ENCODE peak calls at places on chromosomes 13 and 19, in five cellular contexts. One of them, this sample, is unnamed. For H3K9me3, the result is how much of the 10 kb centered on the place peaks cover.

GRCh38 chr19:32396046-32396652 is 9.4 kb upstream of the DPY19L3 start:
- DNase-seq in suprapubic skin: no peak
- DNase-seq in testis: no peak
- DNase-seq in ascending aorta: no peak
- DNase-seq in colonic mucosa: no peak
- DNase-seq in this sample: no peak

GRCh38 chr13:68272652-68273051 is 1042.5 kb upstream of the PCDH9 start:
- DNase-seq in ascending aorta: no peak
- DNase-seq in colonic mucosa: no peak
- DNase-seq in testis: no peak
- DNase-seq in suprapubic skin: no peak
- DNase-seq in this sample: no peak

GRCh38 chr19:41264581-41265375 is 606 bp downstream of the HNRNPUL1 start:
- DNase-seq in ascending aorta: peak
- DNase-seq in colonic mucosa: peak
- DNase-seq in testis: peak
- DNase-seq in suprapubic skin: peak
- DNase-seq in this sample: no peak

GRCh38 chr13:113862766-113863510 is 938 bp downstream of the GAS6 start:
- DNase-seq in colonic mucosa: peak
- DNase-seq in ascending aorta: no peak
- DNase-seq in suprapubic skin: peak
- DNase-seq in testis: peak
- DNase-seq in this sample: peak

GRCh38 chr13:111857336-111857735 is 209.6 kb upstream of the SOX1 start:
- DNase-seq in suprapubic skin: no peak
- DNase-seq in colonic mucosa: no peak
- DNase-seq in testis: no peak
- DNase-seq in ascending aorta: no peak
- DNase-seq in this sample: no peak

GRCh38 chr19:18666784-18667183 is 16.7 kb upstream of the CRTC1 start:
- DNase-seq in suprapubic skin: no peak
- DNase-seq in ascending aorta: no peak
- DNase-seq in testis: no peak
- DNase-seq in colonic mucosa: no peak
- DNase-seq in this sample: no peak

GRCh38 chr13:28297341-28297740 is 159.0 kb downstream of the PAN3 start:
- DNase-seq in testis: no peak
- DNase-seq in ascending aorta: no peak
- DNase-seq in suprapubic skin: no peak
- DNase-seq in colonic mucosa: no peak
- DNase-seq in this sample: no peak

GRCh38 chr19:4877753-4878490 is 10.5 kb upstream of the PLIN3 start:
- DNase-seq in ascending aorta: peak
- DNase-seq in testis: no peak
- DNase-seq in colonic mucosa: no peak
- DNase-seq in suprapubic skin: no peak
- DNase-seq in this sample: no peak

GRCh38 chr19:47239610-47240296 is 8.8 kb upstream of the BBC3 start:
- DNase-seq in colonic mucosa: no peak
- DNase-seq in ascending aorta: peak
- DNase-seq in suprapubic skin: no peak
- DNase-seq in testis: peak
- DNase-seq in this sample: no peak

GRCh38 chr13:24083722-24084421 is 76.6 kb upstream of the SPATA13 start:
- DNase-seq in ascending aorta: no peak
- DNase-seq in colonic mucosa: no peak
- DNase-seq in suprapubic skin: no peak
- DNase-seq in testis: peak
- DNase-seq in this sample: no peak

GRCh38 chr19:30799854-30800755 is 427.9 kb downstream of the ZNF536 start:
- DNase-seq in colonic mucosa: peak
- DNase-seq in ascending aorta: no peak
- DNase-seq in suprapubic skin: no peak
- DNase-seq in testis: peak
- DNase-seq in this sample: no peak

GRCh38 chr13:80469841-80470378 is 129.0 kb upstream of the SPRY2 start:
- DNase-seq in testis: peak
- DNase-seq in colonic mucosa: peak
- DNase-seq in suprapubic skin: peak
- DNase-seq in ascending aorta: peak
- DNase-seq in this sample: no peak

GRCh38 chr13:49867834-49868233 is 68.3 kb downstream of the SPRYD7 start:
- DNase-seq in colonic mucosa: no peak
- DNase-seq in suprapubic skin: no peak
- DNase-seq in testis: no peak
- DNase-seq in ascending aorta: no peak
- DNase-seq in this sample: no peak

GRCh38 chr19:45863840-45864628 is at the start of gene FOXA3:
- DNase-seq in testis: no peak
- DNase-seq in ascending aorta: peak
- DNase-seq in suprapubic skin: no peak
- DNase-seq in colonic mucosa: peak
- DNase-seq in this sample: no peak

GRCh38 chr19:35027851-35028599 is 2.2 kb upstream of the SCN1B start:
- DNase-seq in colonic mucosa: no peak
- DNase-seq in testis: no peak
- DNase-seq in ascending aorta: no peak
- DNase-seq in suprapubic skin: no peak
- DNase-seq in this sample: no peak

GRCh38 chr13:76754414-76754813 is 131.8 kb downstream of the KCTD12 start:
- DNase-seq in testis: peak
- DNase-seq in colonic mucosa: no peak
- DNase-seq in suprapubic skin: no peak
- DNase-seq in ascending aorta: no peak
- DNase-seq in this sample: no peak

GRCh38 chr13:112263152-112263551 is 113.0 kb upstream of the SPACA7 start:
- DNase-seq in testis: no peak
- DNase-seq in ascending aorta: no peak
- DNase-seq in colonic mucosa: no peak
- DNase-seq in suprapubic skin: no peak
- DNase-seq in this sample: no peak

GRCh38 chr13:30153871-30154426 is 153.4 kb downstream of the KATNAL1 start:
- DNase-seq in suprapubic skin: no peak
- DNase-seq in ascending aorta: no peak
- DNase-seq in colonic mucosa: no peak
- DNase-seq in testis: peak
- DNase-seq in this sample: no peak

DNA sequence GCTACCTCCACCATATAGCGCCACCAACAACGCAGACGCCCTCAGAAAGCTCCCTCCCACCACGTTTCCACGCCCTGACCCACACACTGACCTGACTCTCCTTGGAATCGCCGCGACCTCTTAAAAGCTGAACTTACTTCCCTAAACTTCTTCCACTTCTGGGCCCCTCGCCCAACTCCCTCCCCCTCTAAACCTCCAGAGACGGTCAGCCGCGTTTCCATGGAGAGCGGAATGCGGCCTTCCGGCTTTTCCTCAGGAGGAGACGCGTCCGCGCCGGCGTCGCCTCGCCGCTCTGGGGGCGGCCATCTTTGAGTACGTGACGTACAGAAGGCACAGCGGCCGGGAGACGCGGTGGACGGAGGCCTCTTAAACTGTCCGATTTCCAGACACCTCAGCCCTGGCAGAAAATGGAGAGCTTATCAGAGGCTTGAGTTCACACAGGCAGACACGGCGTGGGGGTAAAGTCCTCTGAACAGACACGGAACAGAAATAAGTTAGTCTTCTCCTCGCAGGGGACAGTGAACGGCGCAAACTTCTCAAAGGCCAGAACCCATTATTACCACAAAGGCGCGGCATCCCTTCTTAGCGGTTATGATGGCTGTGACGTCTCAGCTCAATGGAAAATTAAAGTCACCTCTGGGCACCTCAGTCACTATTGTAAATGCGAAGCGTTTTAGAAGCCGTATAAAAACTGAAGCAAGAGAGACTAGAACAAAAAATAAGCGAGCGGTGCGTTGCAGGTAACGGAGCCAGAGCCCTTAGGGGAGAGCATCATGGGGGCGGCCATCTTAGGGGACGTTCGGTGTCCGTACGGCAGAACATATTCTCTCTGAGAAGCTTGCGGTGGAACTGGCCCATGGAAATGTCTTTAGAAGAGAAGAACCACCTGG is at the start of gene ZNF432:
- DNase-seq in testis: peak
- DNase-seq in ascending aorta: peak
- DNase-seq in suprapubic skin: peak
- DNase-seq in colonic mucosa: peak
- DNase-seq in this sample: peak
- H3K9me3 ChIP-seq in testis: under half
- H3K9me3 ChIP-seq in ascending aorta: half or more
- H3K9me3 ChIP-seq in suprapubic skin: under half
- H3K9me3 ChIP-seq in colonic mucosa: under half
- H3K9me3 ChIP-seq in this sample: under half

DNA sequence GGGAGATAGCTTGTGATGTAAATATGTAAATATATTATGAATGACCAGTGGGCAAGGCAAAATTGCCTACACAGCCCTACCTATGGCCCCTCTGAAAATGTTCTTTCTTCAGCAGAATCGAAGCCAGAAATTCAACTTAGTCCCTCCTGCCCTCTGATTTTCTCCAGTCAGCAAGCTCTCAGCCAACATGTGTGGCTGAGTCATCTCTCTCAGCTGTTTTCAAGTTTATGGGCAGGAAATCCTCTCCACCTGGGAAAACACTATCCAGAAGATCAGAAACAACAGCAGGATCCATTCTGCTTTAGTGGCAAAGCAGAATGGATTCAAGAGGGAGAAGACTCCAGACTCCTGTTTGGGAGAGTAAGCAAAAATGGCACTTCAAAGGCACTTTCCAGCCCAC is 8.9 kb upstream of the ZNF527 start:
- DNase-seq in colonic mucosa: no peak
- DNase-seq in suprapubic skin: no peak
- DNase-seq in ascending aorta: no peak
- DNase-seq in testis: no peak
- DNase-seq in this sample: no peak
- H3K9me3 ChIP-seq in colonic mucosa: under half
- H3K9me3 ChIP-seq in suprapubic skin: under half
- H3K9me3 ChIP-seq in ascending aorta: under half
- H3K9me3 ChIP-seq in testis: under half
- H3K9me3 ChIP-seq in this sample: under half

DNA sequence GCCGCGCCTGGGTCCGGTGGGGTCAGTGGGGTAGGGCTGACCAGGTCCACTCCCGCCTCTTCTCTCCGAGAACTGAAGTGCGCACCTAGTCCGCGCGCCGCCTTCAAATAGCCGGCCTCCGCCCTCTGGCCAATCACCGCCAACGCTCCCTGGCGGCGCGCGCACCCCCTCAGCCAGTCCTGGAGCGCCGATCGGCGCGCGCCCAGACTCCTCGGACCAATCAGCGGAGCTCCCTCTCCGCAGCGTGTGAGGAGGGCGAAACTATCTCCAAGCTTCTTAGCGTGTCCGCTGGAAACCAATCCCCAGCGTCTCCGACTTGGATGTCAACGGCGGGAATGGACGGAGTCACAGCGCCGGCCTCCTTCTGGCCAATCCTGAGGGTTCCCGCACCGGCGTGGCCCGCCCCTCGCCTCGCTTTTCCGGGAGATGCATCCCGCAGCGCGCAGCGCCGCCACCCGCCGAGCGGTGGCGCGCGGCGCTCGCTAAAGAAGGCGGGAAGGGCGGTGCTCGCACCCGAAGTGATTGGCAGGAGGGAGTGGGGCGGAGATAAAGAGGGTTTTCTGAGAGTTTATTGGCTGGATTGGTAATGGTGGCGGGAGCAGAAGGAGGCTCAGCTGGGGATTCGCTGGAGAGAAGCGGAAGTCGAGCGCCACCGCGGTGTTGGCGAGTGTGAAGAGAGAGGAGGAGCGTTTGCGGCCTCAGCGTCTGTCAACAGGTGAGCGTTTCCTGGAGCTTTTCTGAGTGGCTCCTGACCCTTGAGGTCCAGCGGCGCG is at the start of gene ASF1B:
- DNase-seq in ascending aorta: peak
- DNase-seq in colonic mucosa: peak
- DNase-seq in suprapubic skin: peak
- DNase-seq in testis: peak
- DNase-seq in this sample: peak
- H3K9me3 ChIP-seq in ascending aorta: under half
- H3K9me3 ChIP-seq in colonic mucosa: under half
- H3K9me3 ChIP-seq in suprapubic skin: under half
- H3K9me3 ChIP-seq in testis: under half
- H3K9me3 ChIP-seq in this sample: under half

DNA sequence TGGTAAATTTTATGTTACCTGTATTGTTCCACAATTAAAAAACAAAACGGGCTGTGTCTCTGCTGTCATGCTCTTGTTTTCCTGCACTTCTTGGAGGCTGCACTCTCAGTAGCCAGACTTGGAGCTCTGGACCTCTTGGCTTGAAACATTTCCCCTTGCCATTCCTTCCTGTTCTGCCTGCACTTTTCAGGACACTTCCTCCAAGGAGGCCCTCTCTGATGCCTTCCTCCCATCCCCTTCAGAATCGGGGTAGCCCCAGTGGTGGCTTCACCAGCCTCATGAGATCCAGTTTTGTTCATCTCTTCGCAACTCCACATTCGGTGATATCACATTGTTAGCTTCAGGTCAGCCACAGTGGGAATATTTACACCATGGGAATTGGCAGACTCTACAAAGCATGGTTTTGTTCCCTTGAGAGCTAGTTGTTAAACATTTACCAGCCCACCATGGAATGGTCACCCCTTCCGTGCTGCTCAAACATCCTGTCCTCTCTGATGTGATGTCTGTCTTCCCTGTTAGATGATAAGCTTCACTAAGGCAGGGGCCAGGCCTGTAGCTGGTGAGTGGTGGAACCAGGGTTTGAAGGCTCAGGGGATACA is 40.2 kb upstream of the PEG3 start:
- DNase-seq in colonic mucosa: no peak
- DNase-seq in suprapubic skin: no peak
- DNase-seq in testis: no peak
- DNase-seq in ascending aorta: no peak
- DNase-seq in this sample: no peak
- H3K9me3 ChIP-seq in colonic mucosa: under half
- H3K9me3 ChIP-seq in suprapubic skin: under half
- H3K9me3 ChIP-seq in testis: under half
- H3K9me3 ChIP-seq in ascending aorta: under half
- H3K9me3 ChIP-seq in this sample: under half

DNA sequence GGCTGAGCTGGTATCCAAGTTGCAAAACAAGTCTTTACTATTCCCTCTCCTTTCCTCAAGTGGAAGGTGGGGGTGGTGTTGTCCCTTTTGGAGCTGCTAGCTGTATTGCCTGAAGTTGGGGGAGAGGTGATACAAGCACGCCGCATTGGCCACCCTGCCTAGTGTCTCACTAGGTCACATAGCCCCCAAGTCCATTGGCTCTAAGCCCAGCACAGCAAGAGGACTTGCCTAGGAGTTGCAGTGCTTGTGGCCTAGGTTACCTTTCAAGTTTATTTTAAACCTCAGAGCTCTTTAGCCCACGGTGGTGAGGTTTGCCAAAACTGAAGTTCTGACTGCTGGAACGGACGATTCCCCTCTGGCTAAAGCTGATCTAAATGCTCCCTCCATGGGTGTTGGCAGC is 5.3 kb upstream of the DNAJC3 start:
- DNase-seq in colonic mucosa: no peak
- DNase-seq in suprapubic skin: no peak
- DNase-seq in ascending aorta: no peak
- DNase-seq in testis: no peak
- DNase-seq in this sample: no peak
- H3K9me3 ChIP-seq in colonic mucosa: under half
- H3K9me3 ChIP-seq in suprapubic skin: under half
- H3K9me3 ChIP-seq in ascending aorta: half or more
- H3K9me3 ChIP-seq in testis: under half
- H3K9me3 ChIP-seq in this sample: under half

GRCh38 chr19:21020298-21021227 is at the start of gene ZNF430:
- DNase-seq in colonic mucosa: peak
- DNase-seq in suprapubic skin: peak
- DNase-seq in testis: peak
- DNase-seq in ascending aorta: peak
- DNase-seq in this sample: peak
- H3K9me3 ChIP-seq in colonic mucosa: under half
- H3K9me3 ChIP-seq in suprapubic skin: under half
- H3K9me3 ChIP-seq in testis: under half
- H3K9me3 ChIP-seq in ascending aorta: under half
- H3K9me3 ChIP-seq in this sample: under half